ENCODE peak calls at places on chromosomes 12 and 14, in ten cellular contexts. I is D721Med; Z is activated CD8-positive, alpha-beta T cell treated with anti-CD3 and anti-CD28 coated beads, Interleukin-2, amount 10 ng/mL, durations not matched to agents 7 days and 5 days; F is CD8-positive, alpha-beta T cell; G is aorta; L is fibroblast of the aortic adventitia; S is activated T-cell treated with anti-CD3 and anti-CD28 coated beads, Interleukin-2, amount 50 U/mL, for 72 hours; B is CMK; Y is activated CD4-positive, alpha-beta T cell treated with anti-CD3 and anti-CD28 coated beads for 24 hours; X is activated naive CD8-positive, alpha-beta T cell treated with anti-CD3 and anti-CD28 coated beads, Interleukin-2, amount 50 U/mL, for 24 hours. T is an unnamed sample.

GRCh38 chr14:93592786-93593185 is 162.0 kb downstream of the UNC79 start:
- DNase-seq in I (no peak), Z (no peak), F (no peak), G (no peak), L (no peak), S (no peak), B (no peak), Y (no peak), X (no peak), T (no peak)

GRCh38 chr12:87813476-87814234 is 215.5 kb downstream of the C12orf50 start:
- DNase-seq in I (no peak), Z (no peak), F (no peak), G (no peak), L (peak), S (no peak), B (no peak), Y (no peak), X (no peak), T (no peak)

GRCh38 chr12:71582925-71583324 is 80.7 kb downstream of the ZFC3H1 start:
- DNase-seq in I (no peak), Z (no peak), F (no peak), G (no peak), L (no peak), S (no peak), B (no peak), Y (no peak), X (no peak), T (no peak)

GRCh38 chr14:34355584-34356266 is 106.3 kb downstream of the SPTSSA start:
- DNase-seq in I (no peak), Z (no peak), F (no peak), G (no peak), L (peak), S (no peak), B (no peak), Y (no peak), X (no peak), T (peak)

GRCh38 chr12:1611775-1612174 is 17.3 kb upstream of the WNT5B start:
- DNase-seq in I (no peak), Z (no peak), F (no peak), G (no peak), L (peak), S (no peak), B (no peak), Y (no peak), X (no peak), T (no peak)

GRCh38 chr14:33862261-33862802 is 88.5 kb downstream of the EGLN3 start:
- DNase-seq in I (no peak), Z (no peak), F (no peak), G (no peak), L (no peak), S (no peak), B (no peak), Y (no peak), X (no peak), T (no peak)

GRCh38 chr12:109951751-109952150 is 44.4 kb downstream of the GIT2 start:
- DNase-seq in I (no peak), Z (no peak), F (no peak), G (no peak), L (peak), S (no peak), B (no peak), Y (no peak), X (no peak), T (no peak)

GRCh38 chr12:622420-622819 is 40.8 kb downstream of the NINJ2 start:
- DNase-seq in I (no peak), Z (no peak), F (no peak), G (no peak), L (no peak), S (peak), B (no peak), Y (no peak), X (no peak), T (no peak)

GRCh38 chr12:54657048-54657696 is 9.0 kb upstream of the DCD start:
- DNase-seq in I (no peak), Z (no peak), F (no peak), G (no peak), L (no peak), S (no peak), B (no peak), Y (no peak), X (no peak), T (no peak)

GRCh38 chr12:26295001-26295400 is 99.6 kb downstream of the SSPN start:
- DNase-seq in I (no peak), Z (no peak), F (no peak), G (no peak), L (no peak), S (no peak), B (no peak), Y (no peak), X (no peak), T (peak)

GRCh38 chr12:131592972-131593371 is 117.9 kb upstream of the SFSWAP start:
- DNase-seq in I (no peak), Z (peak), F (no peak), G (no peak), L (no peak), S (peak), B (no peak), Y (no peak), X (no peak), T (no peak)

GRCh38 chr12:47734725-47735480 is 9.6 kb upstream of the ENDOU start:
- DNase-seq in I (no peak), Z (no peak), F (no peak), G (no peak), L (no peak), S (no peak), B (no peak), Y (no peak), X (no peak), T (peak)

GRCh38 chr12:52441320-52441911 is 7.2 kb upstream of the KRT75 start:
- DNase-seq in I (no peak), Z (no peak), F (no peak), G (no peak), L (no peak), S (no peak), B (no peak), Y (no peak), X (no peak), T (no peak)

GRCh38 chr12:117279606-117280005 is 81.8 kb downstream of the NOS1 start:
- DNase-seq in I (no peak), Z (no peak), F (no peak), G (no peak), L (no peak), S (no peak), B (no peak), Y (no peak), X (no peak), T (no peak)

GRCh38 chr14:52356025-52356424 is 41.9 kb downstream of the PTGER2 start:
- DNase-seq in I (no peak), Z (no peak), F (no peak), G (no peak), L (no peak), S (no peak), B (no peak), Y (no peak), X (no peak), T (no peak)

GRCh38 chr12:71191509-71192196 is 33.9 kb upstream of the TSPAN8 start:
- DNase-seq in I (no peak), Z (no peak), F (no peak), G (no peak), L (no peak), S (no peak), B (no peak), Y (no peak), X (no peak), T (no peak)

GRCh38 chr12:9870311-9870866 is 1.2 kb upstream of the CLEC2B start:
- DNase-seq in I (no peak), Z (peak), F (no peak), G (no peak), L (peak), S (no peak), B (no peak), Y (no peak), X (no peak), T (no peak)

GRCh38 chr12:29241821-29242591 is 92.9 kb downstream of the FAR2 start:
- DNase-seq in I (no peak), Z (no peak), F (no peak), G (peak), L (peak), S (peak), B (no peak), Y (peak), X (no peak), T (peak)

GRCh38 chr12:662541-663292 is 528 bp downstream of the NINJ2 start:
- DNase-seq in I (no peak), Z (no peak), F (no peak), G (no peak), L (peak), S (no peak), B (no peak), Y (no peak), X (no peak), T (no peak)

GRCh38 chr14:59585891-59586554 is 9.4 kb upstream of the CCDC175 start:
- DNase-seq in I (no peak), Z (no peak), F (no peak), G (no peak), L (no peak), S (no peak), B (no peak), Y (no peak), X (no peak), T (no peak)

GRCh38 chr14:68794856-68795601 is 2.2 kb upstream of the ZFP36L1 start:
- DNase-seq in I (no peak), Z (peak), F (no peak), G (peak), L (peak), S (no peak), B (no peak), Y (no peak), X (no peak), T (no peak)

GRCh38 chr14:90820958-90821357 is 4.7 kb upstream of the TTC7B start:
- DNase-seq in I (no peak), Z (peak), F (peak), G (no peak), L (peak), S (peak), B (no peak), Y (peak), X (peak), T (no peak)

GRCh38 chr12:50110762-50111416 is 1.1 kb upstream of the COX14 start:
- DNase-seq in I (no peak), Z (no peak), F (no peak), G (peak), L (peak), S (no peak), B (no peak), Y (no peak), X (peak), T (peak)

GRCh38 chr12:51972849-51973273 is 21.4 kb downstream of the ACVR1B start:
- DNase-seq in I (no peak), Z (peak), F (peak), G (peak), L (peak), S (peak), B (peak), Y (peak), X (peak), T (no peak)

GRCh38 chr14:68468437-68469207 is 324.2 kb downstream of the ZFP36L1 start:
- DNase-seq in I (no peak), Z (peak), F (no peak), G (no peak), L (peak), S (peak), B (no peak), Y (peak), X (peak), T (no peak)

GRCh38 chr14:54818201-54819133 is 84.2 kb downstream of the GCH1 start:
- DNase-seq in I (no peak), Z (no peak), F (no peak), G (no peak), L (peak), S (no peak), B (no peak), Y (no peak), X (no peak), T (no peak)

GRCh38 chr12:1457901-1458300 is 136.5 kb downstream of the FBXL14 start:
- DNase-seq in I (no peak), Z (no peak), F (no peak), G (peak), L (peak), S (no peak), B (no peak), Y (no peak), X (no peak), T (no peak)

GRCh38 chr12:116691205-116691604 is 46.7 kb downstream of the SPRING1 start:
- DNase-seq in I (no peak), Z (no peak), F (no peak), G (no peak), L (no peak), S (no peak), B (no peak), Y (no peak), X (no peak), T (no peak)

GRCh38 chr12:68368332-68368731 is 36.2 kb upstream of the MDM1 start:
- DNase-seq in I (peak), Z (no peak), F (no peak), G (no peak), L (peak), S (no peak), B (no peak), Y (no peak), X (no peak), T (peak)

GRCh38 chr12:24015771-24016170 is 66.3 kb upstream of the SOX5 start:
- DNase-seq in I (no peak), Z (no peak), F (no peak), G (no peak), L (no peak), S (no peak), B (no peak), Y (no peak), X (no peak), T (no peak)

GRCh38 chr14:71525663-71526246 is 406.5 kb upstream of the RGS6 start:
- DNase-seq in I (no peak), Z (no peak), F (no peak), G (no peak), L (no peak), S (no peak), B (no peak), Y (no peak), X (no peak), T (peak)